ENCODE peak calls at places on chromosomes 12 and 14, in seven cellular contexts. O is MCF 10A, Z is left lung, Y is neural crest cell, E is GM06990, F is fibroblast of mammary gland, V is foreskin fibroblast. C is an unnamed sample.

GRCh38 chr14:65153101-65153500 is 50.8 kb upstream of the MAX start:
- DNase-seq in Z (no peak), F (no peak), O (no peak), V (peak), E (no peak), Y (no peak), C (no peak)

GRCh38 chr14:89869606-89870005 is 84.9 kb downstream of the EFCAB11 start:
- DNase-seq in E (no peak), Z (no peak), O (no peak), Y (no peak), F (no peak), V (no peak), C (no peak)

GRCh38 chr14:53022593-53022992 is 71.7 kb upstream of the FERMT2 start:
- DNase-seq in Z (no peak), F (no peak), Y (no peak), E (no peak), V (peak), O (no peak), C (no peak)

GRCh38 chr14:71142375-71143038 is 235.2 kb downstream of the PCNX1 start:
- DNase-seq in Y (no peak), O (peak), F (peak), V (peak), Z (no peak), E (peak), C (peak)

GRCh38 chr12:76183459-76184186 is 99.1 kb upstream of the NAP1L1 start:
- DNase-seq in E (peak), Y (no peak), F (peak), O (peak), V (peak), Z (peak), C (peak)

GRCh38 chr14:74575507-74575906 is 36.5 kb downstream of the LTBP2 start:
- DNase-seq in F (no peak), O (no peak), Z (no peak), V (no peak), Y (no peak), E (no peak), C (no peak)

GRCh38 chr12:123388948-123389559 is 5.1 kb downstream of the KMT5A start:
- DNase-seq in E (no peak), O (no peak), V (no peak), F (no peak), Z (no peak), Y (no peak), C (peak)

GRCh38 chr14:90177537-90178189 is 78.7 kb upstream of the PSMC1 start:
- DNase-seq in F (peak), Y (no peak), E (no peak), O (no peak), V (no peak), Z (no peak), C (no peak)

GRCh38 chr14:52094871-52095270 is 26.0 kb upstream of the NID2 start:
- DNase-seq in E (no peak), F (peak), V (peak), O (no peak), Z (no peak), Y (no peak), C (no peak)

GRCh38 chr14:101472518-101472849 is 88.8 kb upstream of the DIO3 start:
- DNase-seq in Y (no peak), O (no peak), V (no peak), F (no peak), Z (no peak), E (no peak), C (no peak)

GRCh38 chr12:47754881-47755280 is 3.8 kb downstream of the RAPGEF3 start:
- DNase-seq in O (no peak), E (no peak), V (no peak), F (no peak), Z (peak), Y (no peak), C (no peak)

GRCh38 chr14:39368261-39368959 is 63.8 kb downstream of the FBXO33 start:
- DNase-seq in Z (no peak), Y (peak), F (peak), E (no peak), O (peak), V (peak), C (peak)

GRCh38 chr12:10293151-10293550 is 14.5 kb upstream of the KLRD1 start:
- DNase-seq in Z (no peak), O (no peak), V (no peak), E (peak), Y (no peak), F (no peak), C (no peak)

GRCh38 chr14:24401810-24402702 is 3.3 kb downstream of the NYNRIN start:
- DNase-seq in Y (no peak), O (no peak), E (no peak), V (peak), F (no peak), Z (no peak), C (no peak)

GRCh38 chr14:70796551-70796950 is 12.8 kb downstream of the MAP3K9 start:
- DNase-seq in F (no peak), O (no peak), V (no peak), Y (no peak), E (no peak), Z (no peak), C (no peak)

GRCh38 chr12:49331360-49332222 is 5.4 kb downstream of the C1QL4 start:
- DNase-seq in O (peak), E (no peak), V (peak), Y (peak), Z (no peak), F (peak), C (peak)

GRCh38 chr12:15562263-15562662 is 226.9 kb downstream of the EPS8 start:
- DNase-seq in Z (no peak), E (no peak), F (peak), O (no peak), V (no peak), Y (no peak), C (no peak)

GRCh38 chr12:124150176-124150575 is 144.7 kb upstream of the RFLNA start:
- DNase-seq in V (no peak), Z (no peak), E (no peak), O (no peak), Y (no peak), F (no peak), C (no peak)

GRCh38 chr12:6435941-6436715 is 8.6 kb upstream of the CD27 start:
- DNase-seq in V (peak), Y (no peak), O (no peak), Z (no peak), F (no peak), E (no peak), C (no peak)

GRCh38 chr12:120639771-120640721 is at the start of gene CABP1:
- DNase-seq in O (no peak), E (peak), Y (peak), V (no peak), F (no peak), Z (no peak), C (peak)
- TF ChIP-seq CTCF in O (no peak), E (peak), Y (peak), V (peak), F (no peak), Z (no peak), C (peak)

GRCh38 chr12:132713123-132713522 is 2.5 kb downstream of the PGAM5 start:
- DNase-seq in E (no peak), O (no peak), Z (no peak), Y (no peak), V (no peak), F (no peak), C (no peak)

GRCh38 chr12:132711169-132711843 is 664 bp downstream of the PGAM5 start:
- DNase-seq in O (peak), Y (peak), Z (no peak), V (peak), F (no peak), E (peak), C (peak)

GRCh38 chr12:132708150-132708549 is 2.5 kb upstream of the PGAM5 start:
- DNase-seq in O (no peak), F (no peak), E (no peak), V (no peak), Z (no peak), Y (no peak), C (no peak)

GRCh38 chr12:132710062-132710421 is 600 bp upstream of the PGAM5 start:
- DNase-seq in F (no peak), Z (no peak), E (no peak), V (no peak), O (no peak), Y (no peak), C (no peak)

DNA sequence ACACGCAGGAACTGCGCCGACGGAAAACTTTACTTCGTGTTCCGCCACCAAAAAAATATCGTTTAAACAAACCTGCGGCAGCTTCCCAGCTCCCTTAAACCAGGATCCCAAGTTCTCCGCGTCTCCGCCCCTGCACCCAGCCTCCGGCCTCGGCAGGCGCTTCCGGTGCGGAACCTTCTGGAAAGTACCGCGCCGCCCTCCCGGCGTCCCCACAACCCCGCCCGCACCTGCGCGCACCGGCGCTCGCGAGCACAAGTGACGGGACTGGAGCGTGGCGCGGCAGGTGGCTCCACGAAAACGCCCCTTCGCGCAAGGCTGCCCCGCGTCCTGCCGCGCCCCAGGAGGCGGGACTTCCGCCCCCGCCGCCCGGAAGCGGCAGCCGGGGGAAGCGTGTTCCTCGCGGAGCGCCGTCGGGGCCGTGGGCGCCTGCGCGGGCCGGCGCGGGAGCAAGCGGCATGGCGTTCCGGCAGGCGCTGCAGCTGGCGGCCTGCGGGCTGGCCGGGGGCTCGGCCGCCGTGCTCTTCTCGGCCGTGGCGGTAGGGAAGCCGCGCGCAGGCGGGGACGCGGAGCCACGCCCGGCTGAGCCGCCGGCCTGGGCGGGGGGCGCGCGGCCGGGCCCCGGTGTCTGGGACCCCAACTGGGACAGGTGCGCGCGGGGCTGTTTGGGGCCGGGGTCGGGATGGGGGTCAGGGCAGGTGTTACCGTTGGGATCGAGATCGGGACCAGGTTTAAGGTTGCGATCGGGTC is at the start of gene PGAM5:
- DNase-seq in Y (peak), Z (peak), F (peak), V (peak), O (peak), E (peak), C (peak)
- TF ChIP-seq CTCF in Y (no peak), Z (no peak), F (no peak), V (no peak), O (no peak), E (no peak), C (no peak)

GRCh38 chr12:43222796-43223195 is 329.2 kb downstream of the ADAMTS20 start:
- DNase-seq in F (peak), V (peak), O (no peak), Y (no peak), E (no peak), Z (no peak), C (no peak)

GRCh38 chr12:43221216-43221615 is 330.8 kb downstream of the ADAMTS20 start:
- DNase-seq in O (no peak), Z (no peak), F (no peak), E (no peak), V (no peak), Y (no peak), C (no peak)

DNA sequence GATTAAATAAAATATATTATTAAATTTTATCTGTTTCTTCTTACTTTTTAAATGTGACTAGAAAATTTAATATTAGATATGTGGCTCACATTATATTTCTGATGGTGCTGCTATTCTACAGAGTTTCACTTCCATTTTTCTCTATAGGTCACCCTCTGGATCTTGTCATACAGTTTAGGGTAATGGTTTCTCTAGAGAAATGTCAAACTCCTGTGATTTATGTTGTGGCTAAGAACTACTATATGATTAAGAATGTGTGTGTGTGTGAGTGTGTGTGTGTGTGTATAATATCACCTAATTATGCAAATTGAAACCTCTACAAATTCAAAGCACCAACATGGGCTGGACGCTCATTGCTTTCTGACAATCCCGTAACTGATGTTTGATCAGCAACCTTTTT is 325.9 kb downstream of the ADAMTS20 start:
- DNase-seq in E (no peak), V (no peak), F (no peak), Y (no peak), O (no peak), Z (no peak), C (no peak)
- TF ChIP-seq CTCF in E (no peak), V (no peak), F (no peak), Y (no peak), O (no peak), Z (no peak), C (no peak)

GRCh38 chr12:53025250-53025649 is 19.0 kb downstream of the EIF4B start:
- DNase-seq in O (no peak), F (no peak), V (no peak), E (no peak), Y (no peak), Z (no peak), C (no peak)
- TF ChIP-seq CTCF in O (no peak), F (no peak), V (no peak), E (no peak), Y (no peak), Z (no peak), C (no peak)

DNA sequence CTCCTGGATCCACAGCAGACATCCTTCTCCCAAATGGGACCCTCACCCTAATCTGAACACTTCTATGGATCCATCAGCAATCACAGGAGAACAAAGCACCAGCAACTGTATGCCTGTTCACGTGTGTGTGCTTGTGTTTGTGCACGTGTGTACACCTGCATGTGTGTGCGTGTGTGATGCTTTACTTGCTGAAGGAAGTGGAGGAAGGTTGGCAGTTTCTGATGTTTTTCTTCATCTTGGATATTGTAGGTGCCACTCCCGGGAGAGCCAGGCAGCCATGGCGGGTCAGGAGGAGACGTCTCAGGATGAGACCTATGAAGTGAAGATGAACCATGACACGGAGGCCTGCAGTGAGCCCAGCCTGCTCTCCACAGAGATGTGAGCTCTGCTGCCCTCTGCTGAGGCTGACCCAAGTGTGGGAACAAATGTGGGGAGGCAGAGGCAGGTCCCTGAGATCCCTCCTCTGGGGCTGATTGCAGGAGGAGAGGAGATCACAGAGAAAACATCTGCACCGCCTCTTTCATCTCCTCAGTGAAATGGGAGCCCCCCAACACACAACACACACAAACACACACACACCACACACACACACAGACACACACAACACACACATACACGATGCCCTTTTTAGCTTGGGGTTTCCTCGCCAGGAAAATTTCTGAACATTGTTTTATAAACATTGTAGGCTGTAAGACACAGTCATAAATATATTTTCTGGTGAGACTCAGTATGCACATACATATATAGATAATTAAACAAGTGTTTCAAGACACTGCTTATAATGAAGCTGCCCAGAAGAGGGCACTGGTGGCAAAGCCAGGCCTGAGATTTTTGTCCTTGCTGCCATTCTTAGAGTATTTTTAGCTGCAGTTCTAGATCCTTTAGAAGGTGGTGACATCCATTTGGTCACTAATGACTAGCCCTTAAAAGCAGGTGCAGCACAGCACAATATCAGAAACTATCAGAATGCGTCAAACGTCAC is 112.2 kb upstream of the FKBP4 start:
- DNase-seq in F (peak), Y (peak), O (peak), E (no peak), Z (no peak), V (peak), C (no peak)
- TF ChIP-seq CTCF in F (peak), Y (peak), O (peak), E (peak), Z (no peak), V (peak), C (peak)

DNA sequence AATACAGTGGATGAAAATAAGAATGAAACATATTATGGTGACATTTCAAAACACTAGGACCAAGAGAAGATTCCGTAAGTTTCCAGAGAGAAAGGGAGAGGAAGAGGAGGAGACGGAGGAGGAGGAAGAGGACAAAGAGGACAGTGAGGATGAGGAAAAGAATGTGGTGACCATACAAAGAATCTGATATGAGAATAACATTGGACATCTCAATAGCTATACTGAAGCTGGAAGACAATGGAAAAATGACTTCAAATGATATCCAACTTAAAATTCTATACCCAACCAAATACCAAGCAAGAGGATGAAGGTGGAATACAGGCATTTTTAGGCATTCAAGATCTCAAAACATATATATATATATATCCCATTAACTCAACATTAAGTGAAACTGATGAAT is 173.4 kb downstream of the PAWR start:
- DNase-seq in F (no peak), V (no peak), E (no peak), O (no peak), Z (no peak), Y (no peak), C (no peak)
- TF ChIP-seq CTCF in F (no peak), V (no peak), E (no peak), O (no peak), Z (no peak), Y (no peak), C (no peak)

GRCh38 chr12:54658306-54659264 is 10.4 kb upstream of the DCD start:
- DNase-seq in Y (peak), V (peak), Z (no peak), F (peak), O (peak), E (no peak), C (peak)
- TF ChIP-seq CTCF in Y (peak), V (peak), Z (peak), F (peak), O (peak), E (peak), C (peak)

GRCh38 chr12:30519535-30519934 is 176.1 kb downstream of the IPO8 start:
- DNase-seq in E (no peak), V (no peak), F (no peak), Z (no peak), O (no peak), Y (no peak), C (no peak)

GRCh38 chr12:30517320-30517719 is 178.3 kb downstream of the IPO8 start:
- DNase-seq in F (no peak), O (no peak), V (no peak), E (no peak), Z (no peak), Y (no peak), C (no peak)

GRCh38 chr12:30514666-30515065 is 181.0 kb downstream of the IPO8 start:
- DNase-seq in Z (no peak), Y (no peak), O (no peak), E (no peak), V (no peak), F (no peak), C (no peak)

GRCh38 chr12:30515351-30515750 is 180.3 kb downstream of the IPO8 start:
- DNase-seq in Z (no peak), F (peak), V (peak), E (no peak), O (peak), Y (no peak), C (no peak)
- TF ChIP-seq CTCF in Z (no peak), F (peak), V (peak), E (no peak), O (peak), Y (peak), C (no peak)

GRCh38 chr14:78933948-78934524 is 763.9 kb downstream of the NRXN3 start:
- DNase-seq in F (peak), V (peak), Z (no peak), Y (peak), E (no peak), O (peak), C (peak)
- TF ChIP-seq CTCF in F (peak), V (peak), Z (peak), Y (peak), E (peak), O (peak), C (peak)

DNA sequence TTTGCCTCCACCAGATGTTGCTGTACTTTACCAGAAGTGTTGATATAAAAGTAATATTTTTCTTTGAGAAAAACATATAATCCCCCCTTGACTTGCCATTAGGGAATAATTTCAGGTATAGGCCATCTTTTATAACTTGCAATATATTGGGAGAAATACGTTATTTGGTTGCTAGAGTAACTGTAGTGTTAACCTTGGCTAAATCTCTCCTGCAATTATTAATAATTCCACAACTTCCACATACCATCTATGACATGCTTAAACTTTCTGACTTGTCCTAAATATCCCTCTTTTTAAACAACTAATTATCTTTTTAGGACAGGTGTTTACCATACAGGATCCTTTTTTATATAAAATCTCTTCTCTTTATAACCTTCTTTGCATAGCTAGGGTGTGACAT is 1048.2 kb downstream of the SLC16A7 start:
- DNase-seq in Y (no peak), E (no peak), O (peak), Z (no peak), V (no peak), F (no peak), C (no peak)
- TF ChIP-seq CTCF in Y (no peak), E (no peak), O (no peak), Z (no peak), V (no peak), F (no peak), C (no peak)